ENCODE peak calls at places on chromosomes 16 and 17, in four cellular contexts. T, L, K and W are unnamed samples.

GRCh38 chr16:86293897-86294296 is 216.4 kb upstream of the FOXF1 start:
- DNase-seq in T (no peak), L (no peak), K (no peak), W (no peak)

GRCh38 chr17:57295526-57296023 is 39.3 kb downstream of the MSI2 start:
- DNase-seq in T (no peak), L (peak; percentile 10), K (no peak), W (no peak)

GRCh38 chr17:7955414-7956042 is 23.5 kb downstream of the CNTROB start:
- DNase-seq in T (no peak), L (peak; percentile 75), K (no peak), W (peak; percentile 21)

GRCh38 chr16:2752850-2753522 is 548 bp downstream of the SRRM2 start:
- DNase-seq in T (peak; percentile 81), L (peak; percentile 87), K (no peak), W (peak; percentile 88)

GRCh38 chr17:43213545-43213944 is 1.9 kb downstream of the TMEM106A start:
- DNase-seq in T (no peak), L (no peak), K (no peak), W (no peak)

GRCh38 chr17:45261577-45262515 is at the start of gene SPATA32:
- DNase-seq in T (peak; percentile 26), L (peak; percentile 43), K (peak; percentile 68), W (peak; percentile 56)

GRCh38 chr16:51490866-51491265 is 339.8 kb upstream of the SALL1 start:
- DNase-seq in T (no peak), L (no peak), K (no peak), W (no peak)

GRCh38 chr17:7590743-7591142 is 849 bp upstream of the SOX15 start:
- DNase-seq in T (no peak), L (no peak), K (no peak), W (no peak)

GRCh38 chr17:67974598-67975066 is 21.6 kb downstream of the C17orf58 start:
- DNase-seq in T (no peak), L (no peak), K (no peak), W (no peak)

GRCh38 chr17:8674344-8675305 is 44.1 kb upstream of the MYH10 start:
- DNase-seq in T (no peak), L (peak; percentile 81), K (no peak), W (peak; percentile 72)

GRCh38 chr16:57493767-57494166 is 7.5 kb upstream of the DOK4 start:
- DNase-seq in T (no peak), L (no peak), K (no peak), W (no peak)

GRCh38 chr17:80330276-80330675 is 69.6 kb downstream of the RNF213 start:
- DNase-seq in T (no peak), L (no peak), K (no peak), W (no peak)

GRCh38 chr16:30541502-30542329 is 7.1 kb upstream of the ZNF747 start:
- DNase-seq in T (no peak), L (peak; percentile 75), K (no peak), W (no peak)

GRCh38 chr17:69412336-69412735 is 2.2 kb upstream of the MAP2K6 start:
- DNase-seq in T (no peak), L (no peak), K (no peak), W (no peak)

GRCh38 chr17:30323262-30323894 is 10.5 kb downstream of the TMIGD1 start:
- DNase-seq in T (no peak), L (no peak), K (peak; percentile 32), W (no peak)

GRCh38 chr17:41098476-41098875 is 534 bp upstream of the KRTAP4-8 start:
- DNase-seq in T (no peak), L (no peak), K (no peak), W (no peak)

GRCh38 chr17:43694081-43694870 is 32.6 kb upstream of the MEOX1 start:
- DNase-seq in T (peak; percentile 43), L (peak; percentile 87), K (peak; percentile 74), W (peak; percentile 79)

GRCh38 chr16:68658258-68658973 is 13.3 kb downstream of the CDH3 start:
- DNase-seq in T (no peak), L (peak; percentile 60), K (no peak), W (no peak)

GRCh38 chr16:15435216-15435864 is 952 bp downstream of the BMERB1 start:
- DNase-seq in T (no peak), L (no peak), K (no peak), W (no peak)

GRCh38 chr16:1309888-1310831 is 724 bp downstream of the UBE2I start:
- DNase-seq in T (peak; percentile 41), L (peak; percentile 52), K (peak; percentile 55), W (peak; percentile 40)

GRCh38 chr16:69408451-69408850 is 16.0 kb upstream of the CYB5B start:
- DNase-seq in T (no peak), L (no peak), K (no peak), W (peak; percentile 24)

GRCh38 chr16:19997264-19997663 is 76.4 kb downstream of the GPR139 start:
- DNase-seq in T (no peak), L (no peak), K (no peak), W (no peak)

GRCh38 chr17:77476006-77476405 is 335.2 kb downstream of the SEC14L1 start:
- DNase-seq in T (no peak), L (no peak), K (no peak), W (no peak)
- H3K4me1 ChIP-seq in T (peaks cover 80% of the 10 kb centered on the region), L (peaks cover 83% of the 10 kb centered on the region), K (peaks cover 97% of the 10 kb centered on the region), W (peaks cover 97% of the 10 kb centered on the region)

GRCh38 chr16:48895142-48895541 is 285.2 kb upstream of the N4BP1 start:
- DNase-seq in T (no peak), L (no peak), K (no peak), W (no peak)

GRCh38 chr16:48892884-48893283 is 282.9 kb upstream of the N4BP1 start:
- DNase-seq in T (no peak), L (no peak), K (no peak), W (no peak)

GRCh38 chr16:48901712-48902374 is 291.9 kb upstream of the N4BP1 start:
- DNase-seq in T (no peak), L (no peak), K (no peak), W (no peak)

GRCh38 chr16:48899500-48899899 is 289.5 kb upstream of the N4BP1 start:
- DNase-seq in T (no peak), L (no peak), K (no peak), W (no peak)

DNA sequence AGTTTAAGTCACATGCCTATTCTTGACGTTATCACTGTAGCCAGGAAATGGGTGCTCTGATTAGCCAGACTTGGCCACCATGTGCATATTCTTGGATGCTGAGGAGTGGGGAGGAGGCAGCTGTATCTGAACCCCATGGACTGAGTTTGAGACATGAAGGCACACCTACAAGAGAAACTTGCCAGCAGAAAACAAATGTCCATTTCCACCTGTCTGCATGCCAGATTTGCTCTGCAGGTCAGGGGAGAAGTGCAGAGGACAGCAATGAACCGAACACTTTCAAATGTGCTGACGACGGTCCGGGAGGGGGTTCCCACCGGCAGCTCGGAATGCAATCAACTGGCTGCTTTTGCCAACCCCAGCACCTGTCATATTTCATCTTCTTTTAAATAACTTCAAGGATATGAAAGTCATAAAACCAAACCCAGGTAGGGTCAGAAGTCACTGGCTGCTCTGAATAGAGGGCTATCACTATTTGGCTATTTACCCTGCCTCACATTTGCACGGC is 287.8 kb upstream of the N4BP1 start:
- DNase-seq in T (no peak), L (no peak), K (no peak), W (no peak)
- H3K4me1 ChIP-seq in T (no peaks in the 10 kb centered on the region), L (no peaks in the 10 kb centered on the region), K (no peaks in the 10 kb centered on the region), W (no peaks in the 10 kb centered on the region)

GRCh38 chr16:77277571-77277970 is 78.4 kb downstream of the SYCE1L start:
- DNase-seq in T (no peak), L (no peak), K (no peak), W (no peak)
- H3K4me1 ChIP-seq in T (no peaks in the 10 kb centered on the region), L (no peaks in the 10 kb centered on the region), K (no peaks in the 10 kb centered on the region), W (no peaks in the 10 kb centered on the region)

GRCh38 chr16:62891-63290 is 9.3 kb downstream of the SNRNP25 start:
- DNase-seq in T (no peak), L (no peak), K (no peak), W (no peak)

GRCh38 chr16:61879-62281 is 8.3 kb downstream of the SNRNP25 start:
- DNase-seq in T (no peak), L (no peak), K (no peak), W (no peak)

GRCh38 chr16:63466-63865 is 9.0 kb downstream of the RHBDF1 start:
- DNase-seq in T (no peak), L (no peak), K (no peak), W (no peak)

GRCh38 chr16:60929-61878 is 7.6 kb downstream of the SNRNP25 start:
- DNase-seq in T (no peak), L (no peak), K (no peak), W (no peak)

DNA sequence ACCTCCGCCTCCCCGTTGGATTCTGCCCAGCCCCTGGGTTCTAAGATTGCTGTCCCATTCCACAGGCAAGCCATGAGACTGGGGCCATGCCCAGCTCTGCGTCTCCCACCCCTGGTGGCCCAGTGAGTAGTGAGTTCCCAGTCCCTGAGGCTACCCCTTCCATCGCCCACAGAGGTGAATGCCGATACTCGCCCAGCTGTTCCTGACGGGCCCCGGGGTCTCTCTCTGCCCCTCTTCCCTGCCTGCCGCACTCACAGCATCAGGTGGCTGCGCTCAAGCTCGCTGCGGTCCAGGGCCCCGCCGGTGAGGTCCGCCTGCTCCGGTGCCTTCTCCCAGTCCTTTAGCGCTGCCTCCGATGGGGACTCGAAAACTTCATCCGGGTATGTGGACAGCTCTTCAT is 8.7 kb downstream of the SNRNP25 start:
- DNase-seq in T (no peak), L (no peak), K (no peak), W (no peak)
- H3K4me1 ChIP-seq in T (peaks cover 22% of the 10 kb centered on the region), L (no peaks in the 10 kb centered on the region), K (no peaks in the 10 kb centered on the region), W (peaks cover 8% of the 10 kb centered on the region)

DNA sequence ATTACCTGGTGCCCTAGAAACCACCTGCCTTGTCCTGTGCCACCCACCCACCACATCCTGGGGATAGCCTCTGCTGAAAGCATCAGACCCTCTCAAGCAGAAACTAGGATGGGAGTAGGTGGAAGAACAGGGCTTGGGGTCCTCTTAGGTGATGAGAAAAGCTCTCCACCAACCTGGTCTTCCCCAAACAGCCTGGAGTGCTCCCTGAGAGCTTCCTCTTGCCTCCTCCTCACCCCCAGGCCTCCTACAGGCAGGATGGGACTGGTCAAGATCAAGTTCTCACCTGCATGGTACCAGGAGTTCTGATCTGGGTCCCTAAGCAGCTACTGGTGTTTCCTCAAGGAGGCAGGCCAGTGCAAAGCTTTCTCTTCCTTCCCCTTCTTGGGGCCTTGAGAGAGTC is 15.4 kb downstream of the WNT9B start:
- DNase-seq in T (no peak), L (no peak), K (no peak), W (no peak)
- H3K4me1 ChIP-seq in T (no peaks in the 10 kb centered on the region), L (no peaks in the 10 kb centered on the region), K (no peaks in the 10 kb centered on the region), W (no peaks in the 10 kb centered on the region)

DNA sequence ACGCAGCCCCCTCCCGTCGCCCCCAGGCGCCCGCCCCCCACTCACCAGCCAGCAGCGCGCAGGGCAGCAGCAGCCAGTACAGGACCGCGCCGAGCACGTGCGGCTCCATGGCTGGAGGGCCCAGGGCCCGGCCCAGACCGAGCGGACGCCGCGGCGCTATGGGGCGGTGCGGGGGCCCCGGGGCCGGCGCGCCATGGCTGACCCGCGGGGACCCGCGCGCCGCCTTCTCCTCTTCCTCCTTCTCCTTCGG is 239 bp downstream of the PIEZO1 start:
- DNase-seq in T (no peak), L (no peak), K (no peak), W (no peak)
- H3K4me1 ChIP-seq in T (peaks cover 6% of the 10 kb centered on the region), L (peaks cover 11% of the 10 kb centered on the region), K (peaks cover 52% of the 10 kb centered on the region), W (peaks cover 12% of the 10 kb centered on the region)